ENCODE peak calls at places on chromosomes 4 and X, in eight cellular contexts. J is tibial nerve; X is fibroblast of lung; B is PC-3; W is colonic mucosa; G is AG04450; N is HepG2; R is CD4-positive, alpha-beta memory T cell. H is an unnamed sample.

GRCh38 chr4:8618961-8619720 is 26.6 kb downstream of the CPZ start:
- DNase-seq in J (no peak), X (no peak), B (no peak), W (no peak), G (no peak), N (no peak), R (no peak), H (no peak)

GRCh38 chr4:189940178-189941004 is at the start of gene FRG1:
- DNase-seq in J (peak), X (peak), B (peak), W (peak), G (peak), N (peak), R (peak), H (peak)

GRCh38 chr4:148717988-148718387 is 275.8 kb upstream of the NR3C2 start:
- DNase-seq in J (no peak), X (no peak), B (no peak), W (no peak), G (no peak), N (no peak), R (no peak), H (no peak)

GRCh38 chrX:115449742-115450141 is 111.2 kb upstream of the PLS3 start:
- DNase-seq in J (peak), X (peak), B (no peak), W (peak), G (no peak), N (peak), R (no peak), H (no peak)

GRCh38 chrX:48573690-48574269 is 504 bp upstream of the RBM3 start:
- DNase-seq in J (peak), X (no peak), B (no peak), W (peak), G (no peak), N (no peak), R (peak), H (peak)

GRCh38 chr4:122827258-122827887 is 742 bp downstream of the FGF2 start:
- DNase-seq in J (peak), X (peak), B (peak), W (peak), G (no peak), N (no peak), R (peak), H (peak)

GRCh38 chr4:170529760-170530440 is 440.1 kb upstream of the AADAT start:
- DNase-seq in J (no peak), X (no peak), B (peak), W (no peak), G (no peak), N (no peak), R (no peak), H (no peak)

GRCh38 chrX:1400731-1401471 is 9.0 kb upstream of the SLC25A6 start:
- DNase-seq in J (no peak), X (no peak), B (no peak), W (no peak), G (no peak), N (peak), R (no peak), H (peak)

GRCh38 chrX:110317079-110317819 is 636 bp downstream of the AMMECR1 start:
- DNase-seq in J (peak), X (no peak), B (no peak), W (peak), G (no peak), N (no peak), R (peak), H (peak)

GRCh38 chrX:153370293-153371055 is 30.7 kb downstream of the PNMA6E start:
- DNase-seq in J (no peak), X (peak), B (no peak), W (no peak), G (no peak), N (no peak), R (no peak), H (no peak)

DNA sequence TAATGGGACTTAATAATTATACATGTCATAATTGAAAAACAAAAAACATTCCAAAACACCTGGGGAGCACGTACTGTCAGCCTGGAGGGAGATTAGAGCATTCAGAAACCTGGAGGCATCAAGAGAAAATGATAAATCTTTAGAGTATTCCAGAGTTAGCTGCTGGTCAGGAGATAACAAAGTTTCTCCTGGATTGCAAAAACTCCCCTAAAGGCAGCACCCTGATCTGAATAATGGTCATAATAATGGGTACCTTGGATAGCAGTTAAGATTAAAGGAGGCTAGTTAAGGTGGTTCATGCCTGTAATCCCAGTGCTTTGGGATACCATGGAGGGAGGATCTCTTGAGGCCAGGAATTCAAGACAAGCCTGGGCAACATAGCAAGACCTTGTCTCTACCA is 15.9 kb upstream of the RAB40A start:
- DNase-seq in J (no peak), X (no peak), B (no peak), W (no peak), G (no peak), N (no peak), R (no peak), H (no peak)
- H3K27ac ChIP-seq in J (peak), X (no peak), B (no peak), W (no peak), G (no peak), N (no peak), R (no peak), H (no peak)

DNA sequence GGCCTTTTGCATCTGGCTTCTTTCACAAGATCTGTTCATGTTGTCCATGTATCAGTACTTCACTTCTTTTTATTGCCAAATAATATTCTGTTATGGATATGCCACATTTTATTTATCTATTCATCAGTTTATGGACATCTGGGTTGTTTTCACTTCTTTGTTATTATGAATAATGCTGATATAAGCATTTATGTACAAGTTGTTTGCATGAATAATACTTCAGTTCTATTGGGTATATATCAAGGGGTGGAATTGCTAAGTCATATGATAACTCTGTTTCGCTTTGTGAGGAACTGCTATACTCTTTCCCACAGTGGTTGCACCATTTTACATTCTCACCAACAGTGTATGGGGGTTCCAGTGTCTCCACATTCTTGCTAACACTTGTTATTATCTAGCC is 190.4 kb downstream of the RBMX2 start:
- DNase-seq in J (no peak), X (no peak), B (no peak), W (no peak), G (no peak), N (no peak), R (no peak), H (no peak)
- H3K4me3 ChIP-seq in J (no peak), X (no peak), B (no peak), W (no peak), G (no peak), N (no peak), R (no peak), H (no peak)

DNA sequence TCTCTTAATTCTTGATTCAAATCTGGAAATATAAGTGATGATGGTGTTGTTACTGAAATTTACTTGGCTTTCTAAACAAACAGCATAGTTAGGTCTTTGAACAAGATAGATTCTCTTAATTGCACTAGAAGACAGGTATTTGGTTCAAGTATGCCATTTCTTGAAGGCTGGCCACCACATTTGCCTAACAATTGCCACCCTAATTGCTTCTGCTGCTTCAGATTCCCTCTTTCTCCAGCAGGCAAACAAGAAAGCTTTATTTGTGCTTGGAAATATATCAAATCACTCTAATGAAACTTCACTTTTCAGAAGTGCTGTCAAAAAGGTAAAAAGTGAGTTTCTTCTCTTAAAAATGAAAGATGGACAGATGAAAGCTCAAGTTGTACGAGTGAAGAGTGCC is 418.6 kb downstream of the INPP4B start:
- DNase-seq in J (no peak), X (no peak), B (no peak), W (no peak), G (no peak), N (no peak), R (no peak), H (no peak)
- H3K27ac ChIP-seq in J (no peak), X (no peak), B (no peak), W (no peak), G (no peak), N (no peak), R (no peak), H (no peak)

DNA sequence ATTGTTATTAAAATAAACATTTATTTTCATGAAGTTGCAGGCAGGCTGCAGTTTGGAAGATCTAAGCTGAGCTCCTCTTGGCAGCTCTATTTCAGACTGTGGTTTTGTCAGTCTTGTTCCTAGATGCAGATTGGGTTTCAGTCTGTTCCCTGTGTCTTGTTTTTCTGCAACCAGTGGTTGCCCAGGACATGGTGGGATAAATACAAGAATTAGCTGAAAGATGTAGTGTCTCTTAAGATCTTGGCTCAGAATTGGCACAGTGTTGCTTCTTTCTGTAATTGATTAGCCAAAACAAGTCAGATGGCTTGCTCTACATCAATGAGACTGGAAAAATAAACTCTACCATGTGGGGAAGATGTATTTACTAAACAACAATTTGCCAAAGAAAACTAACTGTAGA is 283.0 kb upstream of the BOD1L1 start:
- DNase-seq in J (no peak), X (peak), B (no peak), W (no peak), G (no peak), N (no peak), R (no peak), H (no peak)
- H3K4me3 ChIP-seq in J (no peak), X (no peak), B (no peak), W (no peak), G (no peak), N (no peak), R (no peak), H (no peak)

GRCh38 chrX:72095370-72095769 is 36.3 kb downstream of the RTL5 start:
- DNase-seq in J (no peak), X (no peak), B (no peak), W (no peak), G (no peak), N (no peak), R (no peak), H (no peak)

GRCh38 chrX:72100824-72101351 is 30.8 kb downstream of the RTL5 start:
- DNase-seq in J (no peak), X (no peak), B (no peak), W (no peak), G (no peak), N (no peak), R (peak), H (peak)

GRCh38 chrX:72100051-72100755 is 31.5 kb downstream of the RTL5 start:
- DNase-seq in J (no peak), X (no peak), B (peak), W (no peak), G (no peak), N (no peak), R (peak), H (no peak)

GRCh38 chrX:72094894-72095293 is 36.8 kb downstream of the RTL5 start:
- DNase-seq in J (no peak), X (peak), B (no peak), W (no peak), G (no peak), N (no peak), R (peak), H (peak)

GRCh38 chrX:72097081-72097480 is 34.6 kb downstream of the RTL5 start:
- DNase-seq in J (no peak), X (no peak), B (no peak), W (no peak), G (no peak), N (no peak), R (no peak), H (no peak)
- H3K27ac ChIP-seq in J (no peak), X (no peak), B (no peak), W (no peak), G (no peak), N (no peak), R (no peak), H (peak)

DNA sequence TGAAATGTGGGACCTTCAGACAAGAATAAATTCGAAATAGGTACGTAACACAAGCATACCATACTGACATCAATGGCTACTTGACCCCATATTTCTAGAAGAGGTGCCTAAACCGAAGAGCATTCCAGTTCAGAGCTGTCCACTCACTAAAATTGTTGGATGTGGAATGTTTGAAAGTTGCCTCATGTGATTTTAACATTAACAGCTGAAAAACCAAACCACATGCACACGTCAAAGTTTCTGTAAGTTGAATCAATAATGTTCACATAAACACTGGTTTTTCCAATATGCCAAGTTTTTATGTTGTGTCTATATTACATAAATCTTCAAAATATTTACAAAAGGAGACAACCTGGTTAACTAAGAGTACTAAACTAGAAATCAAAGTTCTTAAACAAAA is 3.5 kb downstream of the UBE2D3 start:
- DNase-seq in J (no peak), X (peak), B (no peak), W (no peak), G (peak), N (no peak), R (no peak), H (no peak)
- H3K4me3 ChIP-seq in J (peak), X (peak), B (peak), W (peak), G (peak), N (peak), R (peak), H (peak)

GRCh38 chr4:87805971-87806370 is 6.6 kb downstream of the IBSP start:
- DNase-seq in J (no peak), X (peak), B (peak), W (no peak), G (no peak), N (no peak), R (no peak), H (no peak)
- H3K27ac ChIP-seq in J (no peak), X (no peak), B (no peak), W (no peak), G (no peak), N (no peak), R (no peak), H (no peak)

DNA sequence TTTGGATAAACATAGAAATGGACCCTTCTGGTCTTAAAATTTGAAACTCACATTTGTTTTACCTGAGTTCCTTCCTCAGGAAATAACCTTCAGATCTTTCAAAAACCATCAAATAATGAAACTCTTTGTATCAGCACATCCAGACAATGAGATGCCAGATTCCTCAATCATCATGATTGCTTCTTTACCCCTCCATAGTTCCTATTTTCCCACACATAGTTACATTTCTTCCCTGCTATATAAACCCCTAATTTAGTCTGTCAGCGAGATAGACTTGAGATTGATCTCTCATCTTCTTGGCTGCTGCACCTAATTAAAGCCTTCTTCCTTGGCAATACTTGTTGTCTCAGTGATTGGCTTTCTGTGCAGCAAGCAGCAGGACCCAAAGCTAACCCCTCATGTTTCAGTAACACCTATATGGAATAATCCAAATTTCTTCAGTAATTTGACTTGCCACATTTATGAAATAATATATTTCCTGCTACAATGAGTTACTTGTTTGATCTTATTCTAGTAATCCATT is 83.9 kb upstream of the BANK1 start:
- DNase-seq in J (no peak), X (no peak), B (no peak), W (no peak), G (no peak), N (no peak), R (no peak), H (no peak)
- H3K4me3 ChIP-seq in J (no peak), X (no peak), B (no peak), W (no peak), G (no peak), N (no peak), R (no peak), H (no peak)

GRCh38 chrX:4265036-4265435 is 551.6 kb upstream of the PRKX start:
- DNase-seq in J (no peak), X (no peak), B (peak), W (no peak), G (no peak), N (no peak), R (no peak), H (no peak)
- H3K27ac ChIP-seq in J (no peak), X (no peak), B (no peak), W (no peak), G (no peak), N (no peak), R (no peak), H (no peak)

H was measured in spleen.